ENCODE peak calls at places on chromosomes 16 and 17, in ten cellular contexts. One of them, this sample, is unnamed.

GRCh38 chr16:3520398-3520797 is 19.6 kb downstream of the CLUAP1 start:
- DNase-seq in right atrium auricular region: no peak
- DNase-seq in CD8-positive, alpha-beta T cell: no peak
- DNase-seq in A549: no peak
- DNase-seq in body of pancreas: no peak
- DNase-seq in uterus: peak
- DNase-seq in OCI-LY7: no peak
- DNase-seq in ascending aorta: no peak
- DNase-seq in pancreas: no peak
- DNase-seq in gastrocnemius medialis: no peak
- DNase-seq in this sample: no peak

GRCh38 chr16:31486036-31486435 is 3.1 kb downstream of the SLC5A2 start:
- DNase-seq in right atrium auricular region: no peak
- DNase-seq in CD8-positive, alpha-beta T cell: no peak
- DNase-seq in A549: no peak
- DNase-seq in body of pancreas: no peak
- DNase-seq in uterus: no peak
- DNase-seq in OCI-LY7: no peak
- DNase-seq in ascending aorta: no peak
- DNase-seq in pancreas: no peak
- DNase-seq in gastrocnemius medialis: no peak
- DNase-seq in this sample: no peak

GRCh38 chr17:74011963-74012362 is 191.5 kb upstream of the RPL38 start:
- DNase-seq in right atrium auricular region: no peak
- DNase-seq in CD8-positive, alpha-beta T cell: no peak
- DNase-seq in A549: no peak
- DNase-seq in body of pancreas: peak
- DNase-seq in uterus: no peak
- DNase-seq in OCI-LY7: no peak
- DNase-seq in ascending aorta: no peak
- DNase-seq in pancreas: no peak
- DNase-seq in gastrocnemius medialis: no peak
- DNase-seq in this sample: no peak

GRCh38 chr17:42050360-42051012 is at the start of gene C17orf113:
- DNase-seq in right atrium auricular region: no peak
- DNase-seq in CD8-positive, alpha-beta T cell: peak
- DNase-seq in A549: peak
- DNase-seq in body of pancreas: peak
- DNase-seq in uterus: peak
- DNase-seq in OCI-LY7: no peak
- DNase-seq in ascending aorta: no peak
- DNase-seq in pancreas: peak
- DNase-seq in gastrocnemius medialis: peak
- DNase-seq in this sample: peak

GRCh38 chr17:73357318-73357717 is 45.5 kb upstream of the CDC42EP4 start:
- DNase-seq in right atrium auricular region: no peak
- DNase-seq in CD8-positive, alpha-beta T cell: no peak
- DNase-seq in A549: no peak
- DNase-seq in body of pancreas: peak
- DNase-seq in uterus: no peak
- DNase-seq in OCI-LY7: no peak
- DNase-seq in ascending aorta: no peak
- DNase-seq in pancreas: no peak
- DNase-seq in gastrocnemius medialis: no peak
- DNase-seq in this sample: no peak

GRCh38 chr16:5188318-5189025 is 90.9 kb upstream of the EEF2KMT start:
- DNase-seq in right atrium auricular region: no peak
- DNase-seq in CD8-positive, alpha-beta T cell: no peak
- DNase-seq in A549: no peak
- DNase-seq in body of pancreas: no peak
- DNase-seq in uterus: no peak
- DNase-seq in OCI-LY7: no peak
- DNase-seq in ascending aorta: no peak
- DNase-seq in pancreas: no peak
- DNase-seq in gastrocnemius medialis: no peak
- DNase-seq in this sample: no peak

GRCh38 chr17:20997711-20998570 is 44.9 kb downstream of the USP22 start:
- DNase-seq in right atrium auricular region: no peak
- DNase-seq in CD8-positive, alpha-beta T cell: no peak
- DNase-seq in A549: no peak
- DNase-seq in body of pancreas: no peak
- DNase-seq in uterus: no peak
- DNase-seq in OCI-LY7: peak
- DNase-seq in ascending aorta: no peak
- DNase-seq in pancreas: no peak
- DNase-seq in gastrocnemius medialis: no peak
- DNase-seq in this sample: no peak

GRCh38 chr16:89670496-89671431 is 13.1 kb downstream of the SPATA33 start:
- DNase-seq in right atrium auricular region: no peak
- DNase-seq in CD8-positive, alpha-beta T cell: no peak
- DNase-seq in A549: no peak
- DNase-seq in body of pancreas: no peak
- DNase-seq in uterus: no peak
- DNase-seq in OCI-LY7: no peak
- DNase-seq in ascending aorta: no peak
- DNase-seq in pancreas: no peak
- DNase-seq in gastrocnemius medialis: no peak
- DNase-seq in this sample: no peak

GRCh38 chr17:80212109-80212508 is 8.0 kb downstream of the SGSH start:
- DNase-seq in right atrium auricular region: no peak
- DNase-seq in CD8-positive, alpha-beta T cell: no peak
- DNase-seq in A549: no peak
- DNase-seq in body of pancreas: no peak
- DNase-seq in uterus: no peak
- DNase-seq in OCI-LY7: no peak
- DNase-seq in ascending aorta: no peak
- DNase-seq in pancreas: no peak
- DNase-seq in gastrocnemius medialis: no peak
- DNase-seq in this sample: no peak

GRCh38 chr16:88437367-88437964 is 15.6 kb upstream of the ZFPM1 start:
- DNase-seq in right atrium auricular region: no peak
- DNase-seq in CD8-positive, alpha-beta T cell: peak
- DNase-seq in A549: peak
- DNase-seq in body of pancreas: peak
- DNase-seq in uterus: peak
- DNase-seq in OCI-LY7: peak
- DNase-seq in ascending aorta: no peak
- DNase-seq in pancreas: no peak
- DNase-seq in gastrocnemius medialis: no peak
- DNase-seq in this sample: peak

GRCh38 chr17:37769050-37769449 is 24.2 kb upstream of the HNF1B start:
- DNase-seq in right atrium auricular region: no peak
- DNase-seq in CD8-positive, alpha-beta T cell: no peak
- DNase-seq in A549: no peak
- DNase-seq in body of pancreas: no peak
- DNase-seq in uterus: no peak
- DNase-seq in OCI-LY7: no peak
- DNase-seq in ascending aorta: no peak
- DNase-seq in pancreas: no peak
- DNase-seq in gastrocnemius medialis: no peak
- DNase-seq in this sample: no peak

GRCh38 chr17:3572231-3572630 is 14.6 kb upstream of the TRPV3 start:
- DNase-seq in right atrium auricular region: no peak
- DNase-seq in CD8-positive, alpha-beta T cell: no peak
- DNase-seq in A549: no peak
- DNase-seq in body of pancreas: no peak
- DNase-seq in uterus: no peak
- DNase-seq in OCI-LY7: no peak
- DNase-seq in ascending aorta: no peak
- DNase-seq in pancreas: no peak
- DNase-seq in gastrocnemius medialis: no peak
- DNase-seq in this sample: no peak

GRCh38 chr16:54862529-54862928 is 68.1 kb upstream of the IRX5 start:
- DNase-seq in right atrium auricular region: no peak
- DNase-seq in CD8-positive, alpha-beta T cell: no peak
- DNase-seq in A549: no peak
- DNase-seq in body of pancreas: no peak
- DNase-seq in uterus: no peak
- DNase-seq in OCI-LY7: no peak
- DNase-seq in ascending aorta: no peak
- DNase-seq in pancreas: no peak
- DNase-seq in gastrocnemius medialis: no peak
- DNase-seq in this sample: no peak

GRCh38 chr17:50926523-50926922 is 60.4 kb upstream of the TOB1 start:
- DNase-seq in right atrium auricular region: no peak
- DNase-seq in CD8-positive, alpha-beta T cell: no peak
- DNase-seq in A549: no peak
- DNase-seq in body of pancreas: no peak
- DNase-seq in uterus: no peak
- DNase-seq in OCI-LY7: no peak
- DNase-seq in ascending aorta: no peak
- DNase-seq in pancreas: no peak
- DNase-seq in gastrocnemius medialis: no peak
- DNase-seq in this sample: no peak

GRCh38 chr17:41663451-41664171 is 25.1 kb upstream of the EIF1 start:
- DNase-seq in right atrium auricular region: no peak
- DNase-seq in CD8-positive, alpha-beta T cell: no peak
- DNase-seq in A549: no peak
- DNase-seq in body of pancreas: no peak
- DNase-seq in uterus: no peak
- DNase-seq in OCI-LY7: no peak
- DNase-seq in ascending aorta: no peak
- DNase-seq in pancreas: no peak
- DNase-seq in gastrocnemius medialis: no peak
- DNase-seq in this sample: no peak

GRCh38 chr17:18231156-18231555 is 5.7 kb downstream of the LLGL1 start:
- DNase-seq in right atrium auricular region: no peak
- DNase-seq in CD8-positive, alpha-beta T cell: no peak
- DNase-seq in A549: no peak
- DNase-seq in body of pancreas: no peak
- DNase-seq in uterus: no peak
- DNase-seq in OCI-LY7: no peak
- DNase-seq in ascending aorta: no peak
- DNase-seq in pancreas: no peak
- DNase-seq in gastrocnemius medialis: no peak
- DNase-seq in this sample: no peak

GRCh38 chr16:75462804-75463203 is 1.7 kb downstream of the TMEM170A start:
- DNase-seq in right atrium auricular region: no peak
- DNase-seq in CD8-positive, alpha-beta T cell: no peak
- DNase-seq in A549: no peak
- DNase-seq in body of pancreas: no peak
- DNase-seq in uterus: no peak
- DNase-seq in OCI-LY7: peak
- DNase-seq in ascending aorta: no peak
- DNase-seq in pancreas: no peak
- DNase-seq in gastrocnemius medialis: no peak
- DNase-seq in this sample: no peak
- H3K4me3 ChIP-seq in right atrium auricular region: no peak
- H3K4me3 ChIP-seq in CD8-positive, alpha-beta T cell: peak
- H3K4me3 ChIP-seq in A549: peak
- H3K4me3 ChIP-seq in body of pancreas: no peak
- H3K4me3 ChIP-seq in uterus: peak
- H3K4me3 ChIP-seq in OCI-LY7: peak
- H3K4me3 ChIP-seq in ascending aorta: peak
- H3K4me3 ChIP-seq in pancreas: no peak
- H3K4me3 ChIP-seq in gastrocnemius medialis: no peak
- H3K4me3 ChIP-seq in this sample: no peak

DNA sequence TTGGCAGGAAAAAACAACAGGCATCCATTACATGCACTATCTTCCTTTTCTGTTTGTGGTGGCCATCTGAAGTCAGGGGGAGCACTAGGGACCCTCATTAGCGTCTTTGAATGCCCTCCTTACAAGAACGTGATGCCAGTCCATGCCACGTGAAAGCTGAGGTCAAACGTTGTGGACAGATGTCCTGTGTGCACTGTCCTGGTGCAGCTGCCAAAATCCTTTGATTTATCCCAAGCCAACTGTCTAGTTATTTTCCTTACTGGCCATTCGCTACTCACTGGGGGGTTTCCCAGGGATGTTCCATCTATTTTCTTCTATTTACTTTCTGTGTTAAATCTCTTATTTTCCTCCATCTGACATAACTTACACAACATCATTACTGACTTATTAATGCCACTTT is 135.7 kb downstream of the ABCA8 start:
- DNase-seq in right atrium auricular region: no peak
- DNase-seq in CD8-positive, alpha-beta T cell: no peak
- DNase-seq in A549: no peak
- DNase-seq in body of pancreas: no peak
- DNase-seq in uterus: no peak
- DNase-seq in OCI-LY7: no peak
- DNase-seq in ascending aorta: no peak
- DNase-seq in pancreas: no peak
- DNase-seq in gastrocnemius medialis: no peak
- DNase-seq in this sample: no peak
- TF ChIP-seq CTCF in right atrium auricular region: no peak
- TF ChIP-seq CTCF in CD8-positive, alpha-beta T cell: no peak
- TF ChIP-seq CTCF in A549: no peak
- TF ChIP-seq CTCF in body of pancreas: no peak
- TF ChIP-seq CTCF in uterus: no peak
- TF ChIP-seq CTCF in OCI-LY7: no peak
- TF ChIP-seq CTCF in ascending aorta: no peak
- TF ChIP-seq CTCF in pancreas: no peak
- TF ChIP-seq CTCF in gastrocnemius medialis: no peak
- TF ChIP-seq CTCF in this sample: no peak

DNA sequence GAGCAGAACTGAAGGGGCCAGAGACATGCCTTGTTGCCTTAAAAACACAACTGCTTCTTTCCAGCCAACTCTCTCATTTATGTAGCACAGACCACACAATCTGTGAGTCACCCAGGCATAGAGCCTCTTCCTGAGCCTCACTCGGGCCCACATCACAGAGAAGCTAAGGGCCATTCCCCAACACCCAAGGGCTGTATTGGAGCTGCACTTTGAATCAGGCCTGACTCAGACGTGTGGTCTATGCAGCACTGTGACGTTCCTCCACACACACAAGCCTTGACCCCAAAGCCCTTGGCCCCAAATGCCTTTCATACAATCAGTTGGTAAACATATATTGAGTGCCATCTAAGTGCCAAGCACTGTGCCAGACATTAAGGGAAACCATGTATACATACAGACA is 308.9 kb upstream of the DYNLRB2 start:
- DNase-seq in right atrium auricular region: no peak
- DNase-seq in CD8-positive, alpha-beta T cell: no peak
- DNase-seq in A549: no peak
- DNase-seq in body of pancreas: peak
- DNase-seq in uterus: no peak
- DNase-seq in OCI-LY7: peak
- DNase-seq in ascending aorta: no peak
- DNase-seq in pancreas: no peak
- DNase-seq in gastrocnemius medialis: no peak
- DNase-seq in this sample: no peak
- H3K4me3 ChIP-seq in right atrium auricular region: no peak
- H3K4me3 ChIP-seq in CD8-positive, alpha-beta T cell: no peak
- H3K4me3 ChIP-seq in A549: no peak
- H3K4me3 ChIP-seq in body of pancreas: no peak
- H3K4me3 ChIP-seq in uterus: no peak
- H3K4me3 ChIP-seq in OCI-LY7: no peak
- H3K4me3 ChIP-seq in ascending aorta: no peak
- H3K4me3 ChIP-seq in pancreas: no peak
- H3K4me3 ChIP-seq in gastrocnemius medialis: no peak
- H3K4me3 ChIP-seq in this sample: no peak

DNA sequence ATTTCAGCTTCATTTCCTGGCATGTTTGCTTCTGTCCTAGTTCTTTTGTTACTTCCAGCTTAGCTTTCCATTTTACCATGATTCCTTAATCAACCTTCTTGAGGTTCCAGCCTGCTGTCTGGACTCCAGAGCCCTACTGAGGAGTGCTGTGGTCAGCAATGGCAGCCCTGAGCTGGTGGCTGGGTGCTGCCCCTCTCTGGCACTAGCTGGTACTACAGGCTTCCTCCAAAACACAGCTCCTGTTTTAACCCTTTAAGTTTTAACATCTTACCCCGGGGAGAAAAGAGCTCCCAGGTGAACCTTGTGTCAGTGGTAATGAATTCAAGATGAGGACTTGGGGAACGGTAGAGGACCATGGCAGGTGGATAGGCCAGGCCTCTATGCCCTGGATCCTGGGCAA is 395.5 kb downstream of the TMEM114 start:
- DNase-seq in right atrium auricular region: no peak
- DNase-seq in CD8-positive, alpha-beta T cell: no peak
- DNase-seq in A549: peak
- DNase-seq in body of pancreas: no peak
- DNase-seq in uterus: no peak
- DNase-seq in OCI-LY7: no peak
- DNase-seq in ascending aorta: no peak
- DNase-seq in pancreas: no peak
- DNase-seq in gastrocnemius medialis: no peak
- DNase-seq in this sample: no peak
- TF ChIP-seq CTCF in right atrium auricular region: no peak
- TF ChIP-seq CTCF in CD8-positive, alpha-beta T cell: no peak
- TF ChIP-seq CTCF in A549: no peak
- TF ChIP-seq CTCF in body of pancreas: no peak
- TF ChIP-seq CTCF in uterus: no peak
- TF ChIP-seq CTCF in OCI-LY7: peak
- TF ChIP-seq CTCF in ascending aorta: no peak
- TF ChIP-seq CTCF in pancreas: no peak
- TF ChIP-seq CTCF in gastrocnemius medialis: no peak
- TF ChIP-seq CTCF in this sample: no peak

This sample was measured in lung.